ENCODE peak calls at places on chromosomes 6 and 20, in four cellular contexts. One of them, this sample, is unnamed.

GRCh38 chr6:106026748-106027147 is 59.4 kb upstream of the PRDM1 start:
- DNase-seq in K562: no peak
- DNase-seq in A549: no peak
- DNase-seq in GM12878: peak
- DNase-seq in this sample: peak

GRCh38 chr6:17741507-17741906 is 34.8 kb upstream of the NUP153 start:
- DNase-seq in A549: no peak
- DNase-seq in GM12878: no peak
- DNase-seq in K562: no peak
- DNase-seq in this sample: no peak

GRCh38 chr20:59253779-59254319 is 46.6 kb upstream of the EDN3 start:
- DNase-seq in A549: no peak
- DNase-seq in GM12878: no peak
- DNase-seq in K562: no peak
- DNase-seq in this sample: no peak

GRCh38 chr6:124099520-124099919 is 295.9 kb downstream of the NKAIN2 start:
- DNase-seq in K562: no peak
- DNase-seq in A549: no peak
- DNase-seq in GM12878: no peak
- DNase-seq in this sample: no peak

GRCh38 chr20:47727170-47727880 is 58.0 kb downstream of the SULF2 start:
- DNase-seq in A549: no peak
- DNase-seq in GM12878: peak
- DNase-seq in K562: no peak
- DNase-seq in this sample: no peak

GRCh38 chr6:39791850-39792500 is at the start of gene DAAM2:
- DNase-seq in K562: no peak
- DNase-seq in GM12878: no peak
- DNase-seq in A549: no peak
- DNase-seq in this sample: peak

GRCh38 chr6:110875548-110876169 is 1.1 kb downstream of the AMD1 start:
- DNase-seq in K562: peak
- DNase-seq in A549: no peak
- DNase-seq in GM12878: no peak
- DNase-seq in this sample: no peak

GRCh38 chr6:25223421-25224052 is 55.6 kb upstream of the CARMIL1 start:
- DNase-seq in A549: peak
- DNase-seq in GM12878: peak
- DNase-seq in K562: peak
- DNase-seq in this sample: peak

GRCh38 chr6:37617073-37617472 is 80.6 kb downstream of the MDGA1 start:
- DNase-seq in K562: no peak
- DNase-seq in A549: no peak
- DNase-seq in GM12878: no peak
- DNase-seq in this sample: no peak

GRCh38 chr6:20533746-20534294 is 437 bp upstream of the CDKAL1 start:
- DNase-seq in K562: no peak
- DNase-seq in GM12878: no peak
- DNase-seq in A549: no peak
- DNase-seq in this sample: no peak

GRCh38 chr20:50136822-50137599 is 16.5 kb downstream of the PEDS1 start:
- DNase-seq in GM12878: no peak
- DNase-seq in A549: no peak
- DNase-seq in K562: no peak
- DNase-seq in this sample: peak

GRCh38 chr20:45372646-45373352 is 5.3 kb downstream of the TP53TG5 start:
- DNase-seq in A549: no peak
- DNase-seq in GM12878: no peak
- DNase-seq in K562: no peak
- DNase-seq in this sample: no peak
- TF ChIP-seq ELK1 in A549: no peak
- TF ChIP-seq ELK1 in GM12878: no peak
- TF ChIP-seq ELK1 in K562: no peak
- TF ChIP-seq ELK1 in this sample: no peak

DNA sequence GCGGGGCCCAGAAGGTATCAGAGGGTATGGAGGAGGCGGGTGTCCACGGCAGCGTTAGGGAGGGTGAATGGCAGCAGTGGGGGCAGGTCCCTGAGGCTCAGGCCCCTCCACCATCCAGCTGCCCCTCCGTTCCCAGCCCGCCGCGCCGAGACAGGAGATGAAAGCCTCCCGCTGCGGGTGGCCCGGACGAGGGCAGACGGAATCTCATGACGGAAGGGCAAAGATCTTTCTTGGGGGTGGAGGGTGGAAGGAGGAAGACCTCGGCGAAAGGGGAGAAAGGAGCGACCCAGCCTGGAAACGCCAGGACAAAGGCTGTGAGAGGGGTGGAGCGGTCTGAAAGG is 441 bp downstream of the MICAL1 start:
- DNase-seq in GM12878: no peak
- DNase-seq in K562: no peak
- DNase-seq in A549: no peak
- DNase-seq in this sample: no peak
- TF ChIP-seq ELK1 in GM12878: no peak
- TF ChIP-seq ELK1 in K562: no peak
- TF ChIP-seq ELK1 in A549: no peak
- TF ChIP-seq ELK1 in this sample: no peak

DNA sequence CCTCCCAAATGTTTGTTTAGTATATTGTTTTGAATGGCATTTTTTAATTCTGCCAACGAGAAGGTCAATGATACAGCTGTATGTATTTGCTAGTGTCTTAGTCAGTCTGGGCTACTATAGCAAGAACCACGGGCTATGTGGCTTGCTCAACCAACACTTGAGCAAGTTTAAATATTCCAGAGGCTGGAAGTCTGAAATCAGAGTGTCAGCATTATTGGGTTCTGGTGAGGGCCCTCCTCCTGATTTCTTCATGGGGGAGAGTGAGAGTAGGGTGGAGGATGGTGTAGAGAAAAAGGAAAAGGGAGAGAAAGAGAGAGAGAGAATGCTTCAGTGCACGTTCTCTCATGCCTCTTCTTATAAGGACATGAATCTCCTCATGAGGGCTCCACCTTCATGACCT is 144.6 kb downstream of the TSHZ2 start:
- DNase-seq in A549: no peak
- DNase-seq in K562: no peak
- DNase-seq in GM12878: no peak
- DNase-seq in this sample: no peak
- TF ChIP-seq ELK1 in A549: no peak
- TF ChIP-seq ELK1 in K562: no peak
- TF ChIP-seq ELK1 in GM12878: no peak
- TF ChIP-seq ELK1 in this sample: no peak

GRCh38 chr6:118967239-118967638 is 32.3 kb upstream of the MCM9 start:
- DNase-seq in K562: no peak
- DNase-seq in A549: no peak
- DNase-seq in GM12878: no peak
- DNase-seq in this sample: no peak

GRCh38 chr6:118965843-118966242 is 30.9 kb upstream of the MCM9 start:
- DNase-seq in A549: no peak
- DNase-seq in GM12878: no peak
- DNase-seq in K562: no peak
- DNase-seq in this sample: no peak

GRCh38 chr6:118959903-118960302 is 24.9 kb upstream of the MCM9 start:
- DNase-seq in A549: no peak
- DNase-seq in GM12878: no peak
- DNase-seq in K562: no peak
- DNase-seq in this sample: no peak

GRCh38 chr6:118965354-118965753 is 30.4 kb upstream of the MCM9 start:
- DNase-seq in GM12878: no peak
- DNase-seq in A549: no peak
- DNase-seq in K562: no peak
- DNase-seq in this sample: no peak

DNA sequence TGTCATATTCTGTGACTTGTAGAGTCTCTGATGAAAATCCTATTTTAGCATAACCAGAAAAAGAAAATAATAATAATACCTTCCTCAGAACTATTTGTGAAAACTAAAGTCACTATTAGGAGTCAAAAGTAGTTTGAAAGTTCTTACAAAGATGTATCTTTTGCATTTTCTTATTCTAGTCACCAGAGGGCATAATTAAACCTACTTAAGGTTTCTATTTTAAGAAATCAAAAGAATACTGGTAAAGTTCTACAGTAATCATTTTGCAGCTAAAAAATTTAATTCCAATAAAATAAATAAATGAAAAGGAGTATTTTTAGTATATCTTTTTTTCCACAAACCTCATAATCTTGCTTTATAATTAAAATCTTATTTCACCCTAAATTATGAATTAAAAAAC is 28.0 kb upstream of the MCM9 start:
- DNase-seq in K562: no peak
- DNase-seq in A549: no peak
- DNase-seq in GM12878: no peak
- DNase-seq in this sample: peak
- TF ChIP-seq ELK1 in K562: no peak
- TF ChIP-seq ELK1 in A549: no peak
- TF ChIP-seq ELK1 in GM12878: no peak
- TF ChIP-seq ELK1 in this sample: no peak